ENCODE peak calls at places on chromosomes 7 and 10, in eight cellular contexts. G is CD4-positive, alpha-beta T cell; D is upper lobe of right lung; J is CD8-positive, alpha-beta T cell; Z is PC-3; W is RWPE2; B is activated T-cell treated with anti-CD3 and anti-CD28 coated beads, Interleukin-2, amount 50 U/mL, for 4 hours; Q is lung. O is an unnamed sample.

GRCh38 chr7:97004931-97005763 is at the start of gene DLX6:
- ATAC-seq in Q (no peak), W (peak; percentile 51), D (peak; percentile 11), J (peak; percentile 25), Z (peak; percentile 44), G (peak; percentile 30), B (no peak), O (peak; percentile 67)

GRCh38 chr7:22694597-22695207 is 32.3 kb upstream of the IL6 start:
- ATAC-seq in Q (no peak), B (peak; percentile 55), W (no peak), D (peak; percentile 10), Z (no peak), J (no peak), G (peak; percentile 39), O (no peak)

GRCh38 chr10:133042061-133042460 is 45.7 kb upstream of the ADGRA1 start:
- ATAC-seq in J (no peak), Q (no peak), B (no peak), Z (no peak), W (no peak), D (no peak), G (no peak), O (no peak)

GRCh38 chr7:155261031-155261985 is 36.4 kb upstream of the INSIG1 start:
- ATAC-seq in Q (no peak), G (no peak), Z (no peak), J (no peak), D (no peak), W (no peak), B (no peak), O (no peak)

GRCh38 chr10:78406648-78407008 is 373.0 kb downstream of the RPS24 start:
- ATAC-seq in W (no peak), J (peak; percentile 31), G (no peak), Z (no peak), D (no peak), Q (no peak), B (peak; percentile 32), O (no peak)

GRCh38 chr10:11098628-11099027 is 81.0 kb downstream of the CELF2 start:
- ATAC-seq in Q (no peak), B (no peak), W (no peak), Z (no peak), D (no peak), J (no peak), G (no peak), O (no peak)

GRCh38 chr7:151679073-151679708 is 159.5 kb upstream of the RHEB start:
- ATAC-seq in J (no peak), B (peak; percentile 14), D (no peak), W (no peak), Q (no peak), Z (no peak), G (no peak), O (no peak)

GRCh38 chr7:42224391-42225003 is 12.5 kb downstream of the GLI3 start:
- ATAC-seq in Q (no peak), J (no peak), B (no peak), G (no peak), Z (no peak), D (no peak), W (no peak), O (no peak)